ENCODE peak calls at places on chromosomes 6 and 20, in six cellular contexts. V is heart left ventricle; P is epithelial cell of prostate; K is body of pancreas; Z is naive thymus-derived CD4-positive, alpha-beta T cell; Q is heart right ventricle. U is an unnamed sample.

GRCh38 chr20:10488436-10489053 is 53.4 kb downstream of the SLX4IP start:
- DNase-seq in V (no peak), P (no peak), K (no peak), Z (no peak), Q (no peak), U (no peak)

GRCh38 chr6:20605581-20605980 is 71.3 kb downstream of the CDKAL1 start:
- DNase-seq in V (no peak), P (peak), K (no peak), Z (no peak), Q (no peak), U (no peak)

GRCh38 chr6:133245033-133245903 is 4.1 kb downstream of the EYA4 start:
- DNase-seq in V (no peak), P (no peak), K (no peak), Z (no peak), Q (no peak), U (no peak)

GRCh38 chr6:42224222-42225042 is 6.8 kb upstream of the MRPS10 start:
- DNase-seq in V (no peak), P (peak), K (no peak), Z (no peak), Q (no peak), U (no peak)

GRCh38 chr20:63911171-63911570 is 16.2 kb downstream of the DNAJC5 start:
- DNase-seq in V (no peak), P (peak), K (peak), Z (no peak), Q (no peak), U (no peak)

GRCh38 chr20:58017970-58018530 is 210.4 kb downstream of the ANKRD60 start:
- DNase-seq in V (no peak), P (no peak), K (no peak), Z (no peak), Q (no peak), U (no peak)

GRCh38 chr20:48812600-48813445 is 15.0 kb downstream of the PREX1 start:
- DNase-seq in V (no peak), P (no peak), K (no peak), Z (no peak), Q (no peak), U (no peak)

GRCh38 chr20:18195931-18196330 is 58.3 kb downstream of the KAT14 start:
- DNase-seq in V (no peak), P (no peak), K (no peak), Z (no peak), Q (no peak), U (no peak)

GRCh38 chr6:15484115-15484514 is 178.7 kb downstream of the DTNBP1 start:
- DNase-seq in V (no peak), P (no peak), K (peak), Z (no peak), Q (no peak), U (no peak)

GRCh38 chr6:152716322-152716721 is 18.6 kb downstream of the MYCT1 start:
- DNase-seq in V (no peak), P (no peak), K (no peak), Z (no peak), Q (no peak), U (no peak)

GRCh38 chr6:26158581-26159416 is 71.6 kb downstream of the HFE start:
- DNase-seq in V (peak), P (peak), K (peak), Z (peak), Q (peak), U (peak)

GRCh38 chr6:145569140-145569539 is 166.2 kb downstream of the EPM2A start:
- DNase-seq in V (no peak), P (no peak), K (no peak), Z (no peak), Q (no peak), U (no peak)

GRCh38 chr6:111774346-111774703 is 98.9 kb downstream of the FYN start:
- DNase-seq in V (no peak), P (no peak), K (no peak), Z (no peak), Q (no peak), U (no peak)

GRCh38 chr6:85516168-85516567 is 66.3 kb downstream of the NT5E start:
- DNase-seq in V (no peak), P (no peak), K (no peak), Z (no peak), Q (no peak), U (no peak)

GRCh38 chr6:167932468-167933276 is 64.8 kb upstream of the KIF25 start:
- DNase-seq in V (no peak), P (peak), K (peak), Z (no peak), Q (no peak), U (no peak)

GRCh38 chr6:39330476-39330875 is 8.0 kb upstream of the KCNK16 start:
- DNase-seq in V (peak), P (no peak), K (peak), Z (no peak), Q (peak), U (no peak)

GRCh38 chr20:17825949-17826843 is 126.4 kb downstream of the BANF2 start:
- DNase-seq in V (no peak), P (no peak), K (no peak), Z (no peak), Q (no peak), U (no peak)

GRCh38 chr6:6546318-6547110 is 42.0 kb upstream of the LY86 start:
- DNase-seq in V (peak), P (no peak), K (peak), Z (no peak), Q (peak), U (peak)

GRCh38 chr20:21191839-21192238 is 66.0 kb downstream of the KIZ start:
- DNase-seq in V (no peak), P (no peak), K (no peak), Z (no peak), Q (no peak), U (peak)

GRCh38 chr6:157688960-157689599 is 134.0 kb upstream of the SNX9 start:
- DNase-seq in V (no peak), P (no peak), K (no peak), Z (no peak), Q (no peak), U (no peak)

GRCh38 chr6:14270925-14271791 is 153.6 kb downstream of the CD83 start:
- DNase-seq in V (no peak), P (peak), K (no peak), Z (peak), Q (no peak), U (no peak)

GRCh38 chr20:33908351-33908750 is 85.4 kb upstream of the RALY start:
- DNase-seq in V (no peak), P (no peak), K (no peak), Z (no peak), Q (no peak), U (no peak)

GRCh38 chr6:81126150-81126549 is 626.3 kb downstream of the TENT5A start:
- DNase-seq in V (no peak), P (no peak), K (no peak), Z (no peak), Q (no peak), U (no peak)

GRCh38 chr20:1324598-1325172 is 4.3 kb downstream of the SDCBP2 start:
- DNase-seq in V (no peak), P (no peak), K (no peak), Z (no peak), Q (no peak), U (no peak)

GRCh38 chr6:56671160-56671559 is 28.5 kb upstream of the DST start:
- DNase-seq in V (no peak), P (no peak), K (no peak), Z (no peak), Q (no peak), U (no peak)

GRCh38 chr6:111210074-111210729 is 122.9 kb downstream of the SLC16A10 start:
- DNase-seq in V (no peak), P (no peak), K (no peak), Z (peak), Q (peak), U (no peak)

GRCh38 chr6:152454003-152454402 is 183.2 kb downstream of the SYNE1 start:
- DNase-seq in V (no peak), P (no peak), K (no peak), Z (no peak), Q (no peak), U (no peak)

GRCh38 chr6:113596907-113597583 is 260.1 kb upstream of the MARCKS start:
- DNase-seq in V (peak), P (no peak), K (peak), Z (no peak), Q (peak), U (no peak)

GRCh38 chr20:15179426-15180190 is 842.2 kb upstream of the FLRT3 start:
- DNase-seq in V (no peak), P (no peak), K (no peak), Z (no peak), Q (no peak), U (no peak)

GRCh38 chr20:44264287-44264686 is 17.2 kb downstream of the GDAP1L1 start:
- DNase-seq in V (no peak), P (no peak), K (no peak), Z (no peak), Q (no peak), U (no peak)

GRCh38 chr6:121730616-121731015 is 295.2 kb downstream of the GJA1 start:
- DNase-seq in V (no peak), P (no peak), K (no peak), Z (no peak), Q (no peak), U (no peak)

GRCh38 chr6:2450546-2450945 is 205.1 kb upstream of the GMDS start:
- DNase-seq in V (peak), P (no peak), K (peak), Z (no peak), Q (peak), U (no peak)

GRCh38 chr20:53907968-53908751 is 162.2 kb downstream of the BCAS1 start:
- DNase-seq in V (no peak), P (no peak), K (no peak), Z (no peak), Q (no peak), U (no peak)
- H3K27ac ChIP-seq in V (no peak), P (peak), K (no peak), Z (no peak), Q (no peak), U (no peak)

DNA sequence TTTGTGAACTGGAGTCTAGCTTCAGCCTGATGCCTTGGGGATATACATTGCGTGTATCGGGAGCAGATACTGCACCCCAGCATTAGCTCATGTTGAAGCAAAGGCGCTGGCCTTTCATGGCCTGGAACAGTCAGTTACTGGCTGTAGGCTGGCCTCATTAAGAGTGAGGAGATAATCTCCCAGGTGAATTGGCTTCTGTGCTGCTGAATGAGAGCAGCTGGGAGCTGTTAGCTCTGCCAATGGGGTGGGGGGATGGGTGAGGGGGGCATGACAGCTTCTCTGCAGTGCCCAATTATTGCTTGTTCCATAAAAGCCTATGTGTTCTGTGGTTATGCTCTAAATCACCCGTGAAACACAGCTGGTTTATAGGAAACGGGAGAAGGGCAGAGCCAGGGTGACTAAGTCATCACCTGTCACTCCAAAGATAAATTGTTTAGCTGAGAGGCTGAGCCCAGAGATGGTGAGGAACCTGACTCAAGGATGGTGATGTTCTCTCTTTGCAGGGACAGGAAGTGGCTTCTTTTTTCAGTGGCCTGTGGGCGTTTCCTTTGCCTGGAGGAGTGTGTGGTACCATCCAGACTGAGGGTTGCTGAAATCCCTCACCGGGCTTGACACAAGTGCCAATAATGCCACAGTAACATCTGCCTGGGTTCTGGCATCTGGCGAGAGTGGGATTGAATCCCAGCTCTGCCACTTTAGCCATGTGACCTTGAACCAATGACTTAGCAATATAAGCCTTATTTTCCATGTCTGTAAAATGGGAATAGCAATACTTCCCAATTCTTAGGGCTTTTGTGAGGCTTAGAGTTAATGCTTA is 170.8 kb downstream of the BCAS1 start:
- DNase-seq in V (no peak), P (peak), K (peak), Z (peak), Q (no peak), U (no peak)
- H3K27ac ChIP-seq in V (peak), P (peak), K (peak), Z (peak), Q (peak), U (no peak)

GRCh38 chr6:68640506-68640875 is 5.4 kb downstream of the ADGRB3 start:
- DNase-seq in V (no peak), P (no peak), K (no peak), Z (no peak), Q (no peak), U (no peak)
- H3K27ac ChIP-seq in V (peak), P (no peak), K (no peak), Z (no peak), Q (peak), U (no peak)

GRCh38 chr6:137722749-137723272 is 144.2 kb upstream of the TNFAIP3 start:
- DNase-seq in V (no peak), P (no peak), K (no peak), Z (no peak), Q (no peak), U (no peak)
- H3K27ac ChIP-seq in V (no peak), P (no peak), K (no peak), Z (no peak), Q (no peak), U (no peak)

GRCh38 chr6:43798688-43799444 is 28.9 kb downstream of the VEGFA start:
- DNase-seq in V (peak), P (peak), K (peak), Z (no peak), Q (peak), U (no peak)

GRCh38 chr6:43801489-43802181 is 31.6 kb downstream of the VEGFA start:
- DNase-seq in V (no peak), P (no peak), K (peak), Z (no peak), Q (no peak), U (no peak)

GRCh38 chr6:43800746-43801488 is 30.9 kb downstream of the VEGFA start:
- DNase-seq in V (peak), P (no peak), K (no peak), Z (no peak), Q (no peak), U (no peak)

GRCh38 chr6:43797919-43798318 is 27.9 kb downstream of the VEGFA start:
- DNase-seq in V (no peak), P (no peak), K (no peak), Z (no peak), Q (no peak), U (no peak)

GRCh38 chr6:43799671-43800623 is 29.9 kb downstream of the VEGFA start:
- DNase-seq in V (no peak), P (no peak), K (peak), Z (peak), Q (no peak), U (no peak)
- H3K27ac ChIP-seq in V (peak), P (no peak), K (peak), Z (no peak), Q (peak), U (no peak)

GRCh38 chr6:135362124-135362523 is 135.4 kb downstream of the AHI1 start:
- DNase-seq in V (no peak), P (no peak), K (no peak), Z (no peak), Q (no peak), U (no peak)

GRCh38 chr6:135360222-135360621 is 137.3 kb downstream of the AHI1 start:
- DNase-seq in V (no peak), P (no peak), K (no peak), Z (no peak), Q (no peak), U (no peak)

GRCh38 chr6:135354407-135354806 is 143.1 kb downstream of the AHI1 start:
- DNase-seq in V (no peak), P (no peak), K (no peak), Z (no peak), Q (no peak), U (no peak)

GRCh38 chr6:135358907-135359459 is 138.6 kb downstream of the AHI1 start:
- DNase-seq in V (no peak), P (no peak), K (no peak), Z (no peak), Q (no peak), U (no peak)

GRCh38 chr6:135358251-135358821 is 139.2 kb downstream of the AHI1 start:
- DNase-seq in V (no peak), P (peak), K (no peak), Z (no peak), Q (no peak), U (no peak)
- H3K27ac ChIP-seq in V (no peak), P (peak), K (no peak), Z (no peak), Q (no peak), U (no peak)

GRCh38 chr6:46900266-46900665 is 21.5 kb downstream of the ADGRF5 start:
- DNase-seq in V (no peak), P (no peak), K (no peak), Z (no peak), Q (no peak), U (no peak)
- H3K27ac ChIP-seq in V (peak), P (no peak), K (no peak), Z (no peak), Q (peak), U (no peak)

DNA sequence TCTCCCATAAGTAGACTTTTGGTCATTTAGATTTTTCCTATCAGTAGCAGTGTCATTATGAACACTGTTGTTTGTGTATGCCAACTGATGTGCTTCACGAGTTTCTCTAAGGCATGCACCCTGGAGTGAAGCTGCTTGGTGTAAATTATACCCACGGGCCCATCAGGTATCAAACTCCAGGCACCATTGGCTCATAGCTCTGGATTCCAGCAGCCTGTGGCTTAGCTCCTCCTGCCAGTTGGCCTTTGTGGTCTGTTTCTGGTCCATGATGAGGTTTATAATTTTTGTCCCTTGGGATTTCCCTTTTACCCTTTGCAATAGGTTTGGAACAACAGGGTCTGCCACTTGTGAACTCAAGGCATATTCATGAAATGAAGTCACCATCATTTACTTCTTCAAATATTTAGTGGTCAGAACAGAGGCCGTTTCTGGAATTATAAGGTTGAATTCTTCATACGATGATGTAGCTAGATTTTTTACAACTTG is 350.5 kb downstream of the PRL start:
- DNase-seq in V (no peak), P (no peak), K (no peak), Z (no peak), Q (no peak), U (no peak)
- H3K27ac ChIP-seq in V (no peak), P (no peak), K (no peak), Z (no peak), Q (no peak), U (no peak)

GRCh38 chr6:118574051-118574865 is 26.2 kb downstream of the PLN start:
- DNase-seq in V (no peak), P (peak), K (no peak), Z (no peak), Q (no peak), U (no peak)
- H3K27ac ChIP-seq in V (no peak), P (peak), K (no peak), Z (no peak), Q (no peak), U (no peak)

U was measured in ovary.